ENCODE peak calls at places on chromosomes 1 and 21, in six cellular contexts. R is astrocyte of the spinal cord, J is pancreas, K is PC-3, E is WTC11, X is tibial nerve. Q is an unnamed sample.

GRCh38 chr1:155226188-155226909 is 17.9 kb downstream of the MTX1 start:
- DNase-seq in E (peak; percentile 82), J (peak; percentile 58), X (peak; percentile 82), K (peak; percentile 71), R (peak; percentile 81), Q (peak; percentile 57)

GRCh38 chr1:169287280-169287679 is 80.3 kb downstream of the NME7 start:
- DNase-seq in E (no peak), R (no peak), J (no peak), X (no peak), K (no peak), Q (no peak)

GRCh38 chr1:245245021-245245667 is 90.4 kb downstream of the KIF26B start:
- DNase-seq in K (no peak), X (no peak), E (no peak), J (no peak), R (no peak), Q (no peak)

GRCh38 chr21:35321322-35322200 is 272.5 kb upstream of the RUNX1 start:
- DNase-seq in X (no peak), K (no peak), R (no peak), E (no peak), J (no peak), Q (no peak)

GRCh38 chr1:26110731-26111529 is 694 bp upstream of the PDIK1L start:
- DNase-seq in E (peak; percentile 79), J (peak; percentile 92), K (peak; percentile 74), R (peak; percentile 75), X (peak; percentile 65), Q (peak; percentile 54)

GRCh38 chr1:225418059-225418458 is 9.8 kb downstream of the LBR start:
- DNase-seq in K (no peak), X (no peak), E (no peak), R (no peak), J (no peak), Q (no peak)

GRCh38 chr21:44054710-44055109 is 42.6 kb downstream of the TRAPPC10 start:
- DNase-seq in E (no peak), K (no peak), X (no peak), J (no peak), R (peak; percentile 65), Q (peak; percentile 32)

GRCh38 chr1:180614746-180615145 is 17.1 kb upstream of the XPR1 start:
- DNase-seq in J (no peak), E (no peak), K (no peak), X (no peak), R (peak; percentile 65), Q (no peak)

GRCh38 chr1:34617717-34618116 is 137.1 kb upstream of the GJB5 start:
- DNase-seq in J (no peak), E (no peak), K (no peak), X (no peak), R (no peak), Q (no peak)

GRCh38 chr1:34619256-34619655 is 135.6 kb upstream of the GJB5 start:
- DNase-seq in E (no peak), X (no peak), J (no peak), R (no peak), K (no peak), Q (no peak)

GRCh38 chr1:34621916-34622315 is 132.9 kb upstream of the GJB5 start:
- DNase-seq in E (no peak), X (no peak), R (no peak), J (no peak), K (no peak), Q (no peak)

DNA sequence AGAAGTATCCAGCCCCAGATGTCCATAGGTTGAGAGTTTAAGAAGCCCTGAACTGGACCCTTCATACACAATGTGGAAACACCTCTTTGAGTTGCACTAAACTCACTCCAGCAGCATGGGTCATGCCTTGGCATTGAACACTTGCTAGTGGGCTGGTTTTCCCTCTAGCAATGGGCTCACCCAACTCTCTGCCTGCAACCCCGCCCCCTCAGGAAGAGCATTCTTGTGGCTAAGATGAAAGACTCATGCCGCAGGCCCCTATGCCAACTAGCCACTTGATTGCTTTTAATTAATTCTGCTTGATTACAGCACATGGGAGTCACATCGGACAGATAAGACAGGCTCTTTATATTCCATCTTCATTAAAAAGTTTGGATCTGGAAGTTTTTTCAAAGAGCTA is 136.5 kb upstream of the GJB5 start:
- DNase-seq in R (no peak), X (no peak), K (no peak), E (no peak), J (no peak), Q (no peak)
- TF ChIP-seq CTCF in R (no peak), X (no peak), K (no peak), E (no peak), J (no peak), Q (no peak)

DNA sequence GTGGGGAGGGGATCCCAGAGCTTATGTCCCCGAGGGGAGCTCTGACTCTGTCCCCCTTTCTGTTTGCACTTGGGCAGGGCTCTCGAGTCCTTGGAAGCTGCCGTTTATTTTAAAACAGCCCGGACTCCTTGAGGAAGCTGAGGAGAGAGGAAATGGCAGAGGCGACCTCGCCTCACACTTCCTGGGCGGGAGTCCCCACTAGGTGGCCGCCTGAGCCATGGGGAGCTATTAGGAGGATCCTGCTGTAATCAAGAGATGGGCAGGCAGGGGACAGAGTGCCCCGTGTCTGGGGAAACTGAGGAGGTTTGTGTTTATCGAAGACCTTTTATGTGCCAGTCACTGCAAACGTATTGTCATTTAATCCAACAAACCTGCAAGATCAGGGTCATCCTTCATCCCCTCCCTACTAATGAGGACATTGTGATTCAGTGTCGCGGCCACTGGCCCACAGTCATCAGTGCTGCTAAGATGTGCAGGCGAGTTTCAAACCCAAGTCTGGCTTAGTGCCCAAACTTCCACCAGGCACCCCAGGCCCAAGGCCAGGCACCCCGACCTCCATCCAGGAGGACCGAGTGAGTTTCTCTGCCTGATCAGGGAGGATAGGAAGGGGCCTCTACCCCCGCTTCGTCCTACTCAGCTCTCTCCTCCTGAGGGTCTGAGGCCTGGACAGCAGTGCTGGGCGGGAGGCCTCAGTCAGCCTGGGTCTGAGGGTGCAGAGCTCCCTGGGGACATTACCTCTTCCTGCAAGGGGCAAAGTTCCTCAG is 316.9 kb upstream of the VAMP3 start:
- DNase-seq in J (peak; percentile 51), X (peak; percentile 16), R (no peak), E (peak; percentile 38), K (peak; percentile 18), Q (peak; percentile 16)
- TF ChIP-seq CTCF in J (peak; percentile 12), X (peak; percentile 60), R (peak; percentile 58), E (no peak), K (peak; percentile 60), Q (peak; percentile 71)

DNA sequence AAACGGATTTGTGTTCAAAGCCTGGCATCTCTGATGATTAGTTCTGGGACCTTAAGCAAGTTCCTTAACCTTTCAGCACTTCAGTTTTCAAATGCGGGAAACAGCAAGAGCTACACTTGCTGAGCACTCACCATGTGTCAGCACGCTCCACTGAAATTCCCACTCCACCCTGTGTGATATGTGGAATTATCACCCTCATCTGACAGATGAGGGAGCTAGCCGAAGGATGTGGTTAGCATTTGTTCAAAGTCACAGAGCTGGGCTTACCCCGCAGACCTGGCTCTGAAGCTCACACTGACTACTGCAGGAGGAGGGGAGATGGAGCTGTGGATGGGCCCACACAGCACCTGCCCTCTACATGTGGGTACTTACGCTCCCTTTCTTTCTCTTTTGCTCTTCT is 29.1 kb downstream of the IL12RB2 start:
- DNase-seq in K (no peak), E (no peak), J (no peak), R (no peak), X (no peak), Q (no peak)
- TF ChIP-seq CTCF in K (no peak), E (no peak), J (no peak), R (no peak), X (no peak), Q (no peak)

GRCh38 chr1:8214501-8215173 is 103.3 kb upstream of the SLC45A1 start:
- DNase-seq in X (no peak), E (no peak), R (no peak), K (no peak), J (no peak), Q (no peak)
- TF ChIP-seq CTCF in X (no peak), E (no peak), R (peak; percentile 7), K (no peak), J (no peak), Q (no peak)

DNA sequence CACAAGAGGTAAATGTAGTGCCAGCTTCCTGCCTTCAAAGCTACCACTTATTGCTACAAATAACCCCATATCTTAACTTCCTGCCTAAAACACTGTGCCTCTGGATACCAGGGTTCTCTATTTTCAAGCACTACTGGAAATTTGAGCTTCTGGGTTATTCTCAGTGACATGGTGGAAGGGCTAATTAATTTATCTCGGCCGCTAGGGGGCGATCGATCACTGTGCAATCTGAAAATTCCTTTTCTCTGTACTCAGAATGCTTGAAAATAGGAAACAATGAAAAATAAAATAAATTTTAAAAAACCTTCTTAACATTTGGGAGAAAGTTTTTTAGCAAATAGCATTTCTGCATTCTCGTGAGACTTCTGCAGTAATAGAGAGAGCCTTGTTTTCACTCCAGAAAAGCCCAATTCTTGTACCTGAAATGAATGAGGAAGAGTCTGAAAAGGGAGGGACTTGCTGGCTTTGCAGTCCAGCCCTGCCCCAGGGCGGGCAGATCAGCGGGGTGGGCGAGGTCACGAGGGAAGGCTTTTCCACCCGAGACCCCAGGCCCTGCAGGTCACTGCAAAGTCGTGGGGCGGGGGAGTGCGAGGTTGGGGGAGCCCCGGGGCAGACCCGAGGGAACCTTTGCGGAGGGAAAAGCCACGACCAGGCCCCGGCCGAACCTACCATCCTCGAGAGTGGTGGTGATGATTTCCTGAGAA is 276.7 kb downstream of the PCP4 start:
- DNase-seq in R (peak; percentile 47), E (peak; percentile 69), X (peak; percentile 69), K (peak; percentile 71), J (peak; percentile 57), Q (peak; percentile 37)
- TF ChIP-seq CTCF in R (peak; percentile 54), E (peak; percentile 74), X (peak; percentile 79), K (peak; percentile 82), J (peak; percentile 92), Q (peak; percentile 97)

GRCh38 chr1:213533125-213533524 is 454.6 kb upstream of the PROX1 start:
- DNase-seq in K (no peak), J (no peak), E (no peak), X (no peak), R (no peak), Q (no peak)
- TF ChIP-seq CTCF in K (no peak), J (no peak), E (no peak), X (no peak), R (no peak), Q (no peak)

GRCh38 chr1:52229494-52229893 is 87.6 kb downstream of the ZFYVE9 start:
- DNase-seq in E (no peak), J (no peak), R (no peak), K (no peak), X (no peak), Q (no peak)

DNA sequence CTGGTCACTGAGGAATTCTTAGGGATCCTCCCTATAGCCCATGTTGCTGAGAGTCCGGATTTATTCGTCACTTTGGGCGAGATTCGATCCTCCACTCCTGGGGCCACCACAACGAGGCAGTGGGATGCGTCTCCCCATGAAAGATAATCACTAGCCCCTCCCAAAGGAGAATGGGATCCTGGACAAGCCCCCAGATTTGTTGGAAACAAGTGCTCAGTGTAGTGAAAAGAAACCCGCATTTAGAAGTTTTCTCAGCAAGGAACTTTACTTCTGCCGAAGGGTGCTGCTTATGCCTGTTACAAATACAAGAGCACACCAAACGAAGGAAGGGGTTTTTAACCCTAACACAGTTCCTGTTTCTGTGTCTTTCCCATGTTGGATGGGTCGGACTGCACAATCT is 83.3 kb downstream of the ZFYVE9 start:
- DNase-seq in K (no peak), J (no peak), X (no peak), R (no peak), E (no peak), Q (no peak)
- TF ChIP-seq CTCF in K (no peak), J (no peak), X (no peak), R (no peak), E (no peak), Q (no peak)